ENCODE peak calls at places on chromosomes 1 and 21, in seven cellular contexts. A is right lobe of liver, E is A549, T is MM.1S, S is PC-9, W is ovary, O is heart right ventricle. M is an unnamed sample. For H3K4me1, the result is how much of the 10 kb centered on the place peaks cover.

GRCh38 chr1:109243860-109244552 is 5.3 kb upstream of the CELSR2 start:
- DNase-seq in W (no peak), S (no peak), O (no peak), E (no peak), T (no peak), A (no peak), M (no peak)

GRCh38 chr1:173245892-173246291 is 38.8 kb upstream of the TNFSF4 start:
- DNase-seq in O (no peak), S (no peak), E (no peak), W (no peak), A (no peak), T (no peak), M (no peak)

GRCh38 chr1:63601061-63601460 is 7.8 kb downstream of the PGM1 start:
- DNase-seq in W (no peak), O (no peak), E (no peak), A (no peak), S (no peak), T (no peak), M (no peak)

GRCh38 chr1:229024528-229025119 is 246.3 kb upstream of the RAB4A start:
- DNase-seq in A (peak), S (no peak), W (peak), O (no peak), T (no peak), E (peak), M (peak)

GRCh38 chr1:35324486-35324885 is 56.0 kb downstream of the ZMYM4 start:
- DNase-seq in E (no peak), O (no peak), S (no peak), A (no peak), W (no peak), T (no peak), M (no peak)

GRCh38 chr1:202723708-202724107 is 13.5 kb upstream of the SYT2 start:
- DNase-seq in W (no peak), S (no peak), O (no peak), E (no peak), T (no peak), A (no peak), M (no peak)

GRCh38 chr1:3926956-3927355 is 26.9 kb upstream of the C1orf174 start:
- DNase-seq in E (no peak), S (no peak), T (no peak), W (no peak), A (no peak), O (no peak), M (no peak)

GRCh38 chr1:243748706-243749283 is 101.2 kb downstream of the AKT3 start:
- DNase-seq in S (peak), T (peak), A (no peak), E (peak), W (no peak), O (no peak), M (peak)

GRCh38 chr21:40680311-40680710 is 166.6 kb downstream of the DSCAM start:
- DNase-seq in W (no peak), O (no peak), A (no peak), S (no peak), E (no peak), T (peak), M (no peak)

GRCh38 chr1:203038217-203038741 is 12.0 kb downstream of the PPFIA4 start:
- DNase-seq in A (no peak), O (peak), E (peak), T (peak), W (no peak), S (no peak), M (peak)

GRCh38 chr1:187266051-187266450 is 437.3 kb downstream of the PLA2G4A start:
- DNase-seq in E (no peak), T (no peak), A (no peak), O (no peak), S (no peak), W (no peak), M (no peak)

GRCh38 chr1:21568006-21568746 is 59.0 kb downstream of the ALPL start:
- DNase-seq in T (no peak), E (no peak), S (no peak), W (no peak), A (no peak), O (no peak), M (no peak)

GRCh38 chr1:46030074-46030870 is 102.2 kb downstream of the PIK3R3 start:
- DNase-seq in T (no peak), O (no peak), W (no peak), S (no peak), E (no peak), A (no peak), M (no peak)

GRCh38 chr1:171484760-171485374 is 463 bp upstream of the PRRC2C start:
- DNase-seq in O (no peak), W (no peak), E (no peak), T (peak), S (no peak), A (no peak), M (peak)

GRCh38 chr1:1085911-1086841 is 12.1 kb upstream of the RNF223 start:
- DNase-seq in T (no peak), S (no peak), A (no peak), E (no peak), O (no peak), W (no peak), M (peak)

GRCh38 chr1:204289280-204289679 is 70.4 kb downstream of the PLEKHA6 start:
- DNase-seq in E (no peak), A (no peak), S (no peak), W (no peak), T (no peak), O (no peak), M (no peak)

DNA sequence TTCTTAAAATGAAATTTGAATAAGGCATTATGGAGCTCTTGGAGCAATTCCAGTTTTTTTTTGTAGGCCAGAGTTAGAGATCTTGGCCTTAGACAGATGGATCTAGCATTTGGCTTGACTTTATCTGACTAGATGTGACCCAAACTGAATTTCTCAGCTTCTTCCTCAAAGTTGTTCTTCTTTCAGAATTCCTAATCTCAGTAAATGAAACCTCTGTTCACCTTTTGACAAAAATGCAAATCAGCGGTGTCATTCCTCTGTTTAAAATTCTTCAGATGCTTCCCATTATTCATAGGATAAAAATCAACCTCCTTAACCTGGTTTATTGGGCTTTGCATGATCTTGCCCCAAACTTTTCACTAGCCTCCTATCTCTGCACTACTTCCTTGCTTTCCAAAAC is 177.6 kb downstream of the RASAL2 start:
- DNase-seq in W (no peak), T (no peak), O (no peak), A (no peak), S (no peak), E (no peak), M (no peak)
- H3K4me1 ChIP-seq in W (under half), T (under half), O (under half), A (under half), S (under half), E (under half), M (under half)

DNA sequence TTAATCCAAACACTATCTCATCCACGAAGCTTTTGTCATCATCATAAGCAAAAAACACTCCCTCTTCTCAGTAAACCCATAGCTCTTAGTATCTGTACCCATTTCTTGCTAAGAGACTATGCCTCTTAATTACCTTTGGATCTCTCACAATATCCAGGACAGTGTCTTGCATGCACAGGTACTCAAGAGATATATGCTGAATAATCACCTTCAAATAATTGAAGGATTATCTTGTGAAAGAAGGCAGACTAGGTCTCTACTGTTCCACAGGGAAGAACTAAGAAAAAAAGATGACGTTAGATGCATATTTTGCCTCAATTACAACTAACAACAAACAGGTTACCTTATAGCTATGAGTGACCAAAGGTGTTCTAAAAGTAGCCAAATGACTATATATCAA is 11.5 kb downstream of the FOXJ3 start:
- DNase-seq in W (no peak), O (no peak), A (no peak), E (no peak), S (no peak), T (no peak), M (no peak)
- H3K4me1 ChIP-seq in W (under half), O (half or more), A (under half), E (half or more), S (under half), T (under half), M (under half)

GRCh38 chr1:156847591-156848460 is 11.1 kb downstream of the INSRR start:
- DNase-seq in S (no peak), O (no peak), A (no peak), T (no peak), E (no peak), W (no peak), M (no peak)

GRCh38 chr1:156845055-156845952 is 13.6 kb downstream of the INSRR start:
- DNase-seq in O (no peak), E (no peak), W (no peak), T (no peak), S (no peak), A (no peak), M (no peak)

GRCh38 chr1:156846643-156847042 is 12.3 kb downstream of the INSRR start:
- DNase-seq in A (no peak), E (no peak), S (no peak), T (no peak), W (no peak), O (no peak), M (no peak)

GRCh38 chr1:156844638-156845037 is 14.3 kb downstream of the INSRR start:
- DNase-seq in E (no peak), S (no peak), W (no peak), A (no peak), O (no peak), T (no peak), M (no peak)

DNA sequence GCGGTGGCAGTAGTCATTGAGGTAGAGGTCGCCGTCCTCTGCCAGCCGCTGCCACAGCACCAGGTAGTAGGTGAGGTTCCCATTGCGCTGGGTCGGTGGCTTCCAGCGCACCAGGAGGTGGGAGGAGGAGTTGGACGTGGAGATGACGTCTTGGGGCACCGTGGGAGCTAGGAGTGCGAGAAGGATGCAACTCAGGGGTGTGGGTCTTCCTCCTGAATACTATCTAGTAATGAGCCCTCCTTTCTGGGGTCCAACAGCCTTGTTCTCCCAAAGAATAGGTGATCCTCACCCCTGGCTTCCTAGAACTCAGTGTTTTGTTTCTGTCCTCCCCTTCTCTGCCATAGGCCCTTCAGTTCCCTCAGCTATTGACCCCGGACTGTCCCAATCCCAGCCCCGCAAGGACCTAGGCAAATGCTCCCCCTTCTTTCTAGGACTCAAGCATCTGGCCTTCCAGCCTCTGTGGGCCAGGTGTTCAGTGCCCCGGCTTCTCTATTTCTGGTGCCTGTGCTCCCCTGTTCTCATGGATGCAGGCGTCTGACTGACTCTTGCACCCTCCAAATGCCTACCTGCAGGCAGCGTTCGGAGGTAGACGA is 12.9 kb downstream of the INSRR start:
- DNase-seq in A (no peak), T (no peak), S (no peak), W (no peak), O (no peak), E (no peak), M (no peak)
- H3K4me1 ChIP-seq in A (under half), T (under half), S (under half), W (under half), O (under half), E (under half), M (under half)

DNA sequence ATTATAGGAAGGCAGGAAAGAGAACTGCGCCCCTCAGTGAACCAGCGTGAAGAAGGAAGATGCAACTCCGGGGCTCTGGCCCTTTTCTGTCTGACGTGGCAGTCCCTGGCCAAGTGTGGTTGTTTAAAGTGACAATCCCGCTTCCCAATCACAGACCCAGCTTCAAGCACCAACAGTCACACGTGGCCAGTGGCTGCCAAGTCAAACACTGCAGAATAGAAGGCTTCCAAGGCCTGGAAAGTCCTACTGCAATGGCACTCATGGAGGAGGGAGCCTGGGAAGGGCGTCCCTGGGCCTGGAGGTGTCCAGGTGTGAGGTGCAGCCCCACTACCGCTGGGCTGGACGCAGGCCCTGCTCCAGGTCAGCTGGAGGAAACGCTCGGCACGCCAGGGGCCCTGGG is 143.8 kb downstream of the CASZ1 start:
- DNase-seq in S (no peak), W (no peak), E (no peak), O (no peak), A (no peak), T (no peak), M (no peak)
- H3K4me1 ChIP-seq in S (under half), W (under half), E (under half), O (under half), A (under half), T (under half), M (under half)

DNA sequence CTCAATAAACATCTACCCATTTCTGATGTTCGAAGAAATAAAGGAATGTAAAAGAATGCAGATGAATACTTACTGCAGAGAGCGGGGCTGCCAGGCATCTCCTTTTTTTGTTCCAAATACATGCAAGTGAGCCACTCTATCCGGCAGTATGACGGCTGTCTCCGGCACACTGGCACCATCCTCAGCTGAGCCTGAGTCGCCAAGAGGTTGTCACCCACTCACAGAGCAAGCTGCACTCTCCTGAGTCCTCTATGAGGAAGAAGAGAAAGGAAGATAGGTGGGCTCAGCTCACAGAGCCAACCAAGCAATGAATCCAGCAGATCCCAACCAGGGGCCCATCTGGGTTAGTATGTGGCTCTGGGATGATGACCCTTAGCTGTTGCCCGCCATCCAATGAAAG is 65.3 kb downstream of the CD46 start:
- DNase-seq in W (no peak), T (no peak), S (no peak), E (no peak), O (no peak), A (peak), M (peak)
- H3K4me1 ChIP-seq in W (half or more), T (under half), S (under half), E (under half), O (half or more), A (half or more), M (half or more)

DNA sequence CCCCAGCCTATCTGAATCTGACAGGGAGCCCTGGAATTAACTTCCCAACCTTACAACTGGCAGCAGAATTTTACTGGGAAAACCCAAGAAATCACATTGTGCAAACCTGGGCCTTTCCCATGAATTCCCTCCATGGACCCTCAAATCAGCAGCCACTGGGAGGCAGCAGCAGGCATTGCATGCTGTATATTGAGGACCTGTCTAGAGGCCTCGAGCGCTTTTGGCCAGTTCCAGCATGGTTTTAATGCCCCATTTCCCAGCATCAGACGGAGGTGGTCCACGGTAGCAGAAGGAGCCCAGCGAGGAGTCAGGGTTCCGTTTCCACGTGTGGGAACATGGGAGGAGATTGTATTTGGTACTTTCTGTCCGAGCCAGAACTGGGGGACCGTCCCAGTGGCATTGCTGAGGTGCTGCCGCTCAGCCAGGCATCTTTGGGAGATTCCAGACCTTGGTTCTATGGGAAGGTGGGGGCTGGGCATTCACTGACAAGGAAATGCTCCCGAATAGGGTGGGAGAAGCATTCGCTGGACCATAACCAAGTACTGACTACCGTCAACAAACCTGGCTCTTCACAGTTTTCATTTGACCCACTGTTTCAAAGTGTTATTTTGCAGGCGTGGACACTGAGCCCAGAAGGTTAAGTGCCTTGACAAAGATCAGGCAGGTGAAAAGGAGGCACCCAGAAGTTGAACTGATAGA is 15.9 kb downstream of the BMP8A start:
- DNase-seq in S (no peak), E (no peak), O (no peak), W (no peak), T (no peak), A (no peak), M (no peak)
- H3K4me1 ChIP-seq in S (under half), E (under half), O (under half), W (under half), T (under half), A (under half), M (under half)

DNA sequence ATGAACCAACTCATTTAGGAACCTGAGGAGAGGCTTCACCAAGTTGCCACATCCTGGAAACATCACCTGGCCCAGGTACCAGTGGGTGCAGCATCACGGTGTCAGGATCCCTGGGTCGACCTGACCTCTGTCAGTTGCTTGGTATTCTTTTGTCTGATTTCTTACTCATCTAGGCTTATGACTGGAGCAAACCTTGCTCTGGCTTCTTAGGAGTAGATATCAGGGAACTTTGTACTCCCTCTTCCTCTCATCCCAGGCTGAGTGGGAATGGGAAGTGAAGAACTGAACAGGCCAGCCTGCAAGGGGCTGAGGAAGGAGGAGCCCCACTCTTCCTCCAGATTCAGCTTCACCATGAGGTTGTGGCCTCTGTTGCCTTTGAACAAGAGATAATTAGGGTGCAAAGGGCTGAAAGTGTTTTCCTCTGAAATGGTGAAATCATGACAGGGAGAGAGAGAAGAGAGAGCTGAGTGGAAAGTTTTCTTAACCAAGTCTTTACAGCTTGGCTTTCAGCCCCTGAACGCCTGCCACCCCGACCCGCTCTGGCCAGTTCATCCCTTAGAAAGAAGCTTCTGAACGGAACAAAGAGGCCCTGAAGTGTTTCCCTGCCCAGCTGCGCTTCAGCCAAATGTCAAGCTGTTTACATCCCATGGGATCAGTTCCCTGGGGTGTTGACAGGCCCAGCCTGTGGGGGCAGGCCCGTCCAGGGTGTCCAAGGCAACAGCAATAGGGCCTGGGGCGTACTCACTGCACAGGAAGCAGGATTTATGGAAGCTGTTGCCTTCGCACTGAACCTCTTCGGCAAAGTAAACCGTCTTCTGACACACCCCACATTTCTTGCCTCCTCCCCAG is 11.3 kb downstream of the CSRP1 start:
- DNase-seq in T (no peak), S (no peak), E (no peak), W (peak), O (peak), A (no peak), M (peak)
- H3K4me1 ChIP-seq in T (under half), S (under half), E (half or more), W (half or more), O (half or more), A (half or more), M (half or more)